ENCODE peak calls at places on chromosomes 16 and 17, in seven cellular contexts. C is activated naive CD8-positive, alpha-beta T cell treated with anti-CD3 and anti-CD28 coated beads for 36 hours; D is hippocampal formation; V is C1 segment of cervical spinal cord; Q is activated effector memory CD4-positive, alpha-beta T cell treated with anti-CD3 and anti-CD28 coated beads, Interleukin-2, amount 50 U/mL, for 16 hours; U is midbrain; S is stomach. J is an unnamed sample.

GRCh38 chr17:80605326-80606066 is 60.9 kb downstream of the RPTOR start:
- DNase-seq in C (peak), D (no peak), Q (peak), S (no peak), U (no peak), V (no peak), J (no peak)

GRCh38 chr16:29990033-29990432 is 5.4 kb downstream of the HIRIP3 start:
- DNase-seq in C (no peak), D (no peak), V (no peak), U (no peak), S (no peak), Q (no peak), J (no peak)

GRCh38 chr17:80047176-80047575 is 10.7 kb downstream of the CCDC40 start:
- DNase-seq in Q (no peak), V (no peak), U (no peak), C (no peak), D (no peak), S (no peak), J (peak)

GRCh38 chr16:11465675-11466074 is 120.4 kb downstream of the RMI2 start:
- DNase-seq in V (no peak), C (no peak), U (no peak), D (no peak), S (no peak), Q (no peak), J (no peak)

GRCh38 chr16:66616592-66616991 is 12.1 kb downstream of the CMTM3 start:
- DNase-seq in V (no peak), S (no peak), U (no peak), D (no peak), C (no peak), Q (no peak), J (no peak)

GRCh38 chr17:82238562-82239201 is 9.8 kb downstream of the SLC16A3 start:
- DNase-seq in V (no peak), Q (peak), U (no peak), S (peak), C (peak), D (no peak), J (no peak)

GRCh38 chr17:43211480-43212402 is at the start of gene TMEM106A:
- DNase-seq in Q (peak), D (peak), U (peak), V (peak), S (peak), C (peak), J (peak)

GRCh38 chr17:77834170-77835115 is 124.1 kb upstream of the TNRC6C start:
- DNase-seq in Q (peak), D (no peak), V (no peak), U (no peak), S (peak), C (peak), J (no peak)